ENCODE peak calls at places on chromosomes 3 and 15, in seven cellular contexts. N, J, A, M, O, E and X are unnamed samples.

GRCh38 chr3:13537926-13538325 is 11.0 kb upstream of the FBLN2 start:
- DNase-seq in A (peak; percentile 72), O (no peak), E (peak; percentile 52), J (no peak), N (no peak), M (no peak), X (peak; percentile 39)

GRCh38 chr15:81914734-81915234 is 131.0 kb downstream of the MEX3B start:
- DNase-seq in O (no peak), N (no peak), J (no peak), A (no peak), E (no peak), M (no peak), X (no peak)

GRCh38 chr3:123188058-123188457 is 13.7 kb upstream of the SEC22A start:
- DNase-seq in J (no peak), A (no peak), E (no peak), N (no peak), M (no peak), O (no peak), X (no peak)

GRCh38 chr3:107798381-107798780 is 275.6 kb downstream of the BBX start:
- DNase-seq in O (no peak), E (no peak), A (no peak), M (no peak), N (no peak), J (no peak), X (no peak)

GRCh38 chr3:122996038-122996580 is 31.5 kb downstream of the SEMA5B start:
- DNase-seq in E (no peak), N (no peak), O (no peak), M (no peak), A (no peak), J (no peak), X (no peak)

GRCh38 chr3:18112976-18113766 is 312.0 kb downstream of the SATB1 start:
- DNase-seq in N (no peak), M (no peak), E (no peak), O (no peak), A (no peak), J (no peak), X (no peak)

GRCh38 chr3:142105991-142106390 is 43.4 kb downstream of the TFDP2 start:
- DNase-seq in N (no peak), O (no peak), E (no peak), J (no peak), M (no peak), A (no peak), X (no peak)

GRCh38 chr3:47098910-47099309 is 65.0 kb downstream of the SETD2 start:
- DNase-seq in A (no peak), J (no peak), N (no peak), E (no peak), O (no peak), M (no peak), X (no peak)

GRCh38 chr3:171162986-171163723 is 136.6 kb upstream of the SLC2A2 start:
- DNase-seq in J (no peak), E (no peak), O (peak; percentile 9), A (no peak), M (no peak), N (no peak), X (no peak)

GRCh38 chr3:42654331-42655201 is 1.1 kb downstream of the ZBTB47 start:
- DNase-seq in J (peak; percentile 74), A (no peak), M (no peak), O (no peak), E (no peak), N (no peak), X (no peak)

GRCh38 chr3:30676424-30677346 is 70.3 kb downstream of the TGFBR2 start:
- DNase-seq in E (no peak), O (no peak), M (no peak), A (no peak), J (no peak), N (no peak), X (no peak)

GRCh38 chr3:102741105-102741504 is 306.3 kb downstream of the ZPLD1 start:
- DNase-seq in J (no peak), E (no peak), M (no peak), O (no peak), A (no peak), N (no peak), X (no peak)

DNA sequence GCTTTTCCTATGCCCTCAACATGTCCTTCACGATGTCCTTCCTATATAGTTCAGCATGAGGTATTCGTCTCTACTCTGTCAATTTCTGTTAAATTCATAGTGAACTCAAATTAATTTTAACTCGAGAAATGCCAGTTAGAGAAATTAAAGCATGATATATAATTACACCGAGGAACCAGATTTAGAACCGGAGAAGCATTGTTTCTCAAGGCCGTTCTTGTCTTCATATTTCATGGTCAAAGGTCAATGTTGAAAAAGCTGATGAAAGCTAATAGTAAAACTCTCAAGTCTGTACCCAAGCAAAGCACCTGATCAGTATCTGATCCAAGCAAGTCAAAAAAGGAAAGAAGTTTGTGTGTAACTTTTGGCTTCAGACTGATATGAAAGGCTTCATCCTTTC is 163.8 kb downstream of the ZBTB20 start:
- DNase-seq in E (no peak), M (no peak), N (no peak), O (no peak), J (no peak), A (no peak), X (no peak)
- H3K27ac ChIP-seq in E (no peak overlapping the region), M (no peak overlapping the region), N (no peak overlapping the region), O (no peak overlapping the region), J (no peak overlapping the region), A (no peak overlapping the region), X (no peak overlapping the region)

GRCh38 chr3:160754371-160754854 is 1.6 kb upstream of the PPM1L start:
- DNase-seq in J (peak; percentile 37), M (peak; percentile 6), E (no peak), O (peak; percentile 6), N (no peak), A (peak; percentile 5), X (no peak)

GRCh38 chr3:160756907-160757623 is 1.0 kb downstream of the PPM1L start:
- DNase-seq in O (peak; percentile 4), N (no peak), J (peak; percentile 51), M (no peak), E (no peak), A (no peak), X (no peak)

GRCh38 chr3:160757624-160758106 is 1.6 kb downstream of the PPM1L start:
- DNase-seq in N (no peak), E (no peak), J (no peak), A (no peak), M (no peak), O (no peak), X (no peak)

GRCh38 chr3:160754855-160755747 is 930 bp upstream of the PPM1L start:
- DNase-seq in O (peak; percentile 89), N (peak; percentile 89), E (peak; percentile 68), A (peak; percentile 70), J (peak; percentile 95), M (peak; percentile 87), X (peak; percentile 62)

DNA sequence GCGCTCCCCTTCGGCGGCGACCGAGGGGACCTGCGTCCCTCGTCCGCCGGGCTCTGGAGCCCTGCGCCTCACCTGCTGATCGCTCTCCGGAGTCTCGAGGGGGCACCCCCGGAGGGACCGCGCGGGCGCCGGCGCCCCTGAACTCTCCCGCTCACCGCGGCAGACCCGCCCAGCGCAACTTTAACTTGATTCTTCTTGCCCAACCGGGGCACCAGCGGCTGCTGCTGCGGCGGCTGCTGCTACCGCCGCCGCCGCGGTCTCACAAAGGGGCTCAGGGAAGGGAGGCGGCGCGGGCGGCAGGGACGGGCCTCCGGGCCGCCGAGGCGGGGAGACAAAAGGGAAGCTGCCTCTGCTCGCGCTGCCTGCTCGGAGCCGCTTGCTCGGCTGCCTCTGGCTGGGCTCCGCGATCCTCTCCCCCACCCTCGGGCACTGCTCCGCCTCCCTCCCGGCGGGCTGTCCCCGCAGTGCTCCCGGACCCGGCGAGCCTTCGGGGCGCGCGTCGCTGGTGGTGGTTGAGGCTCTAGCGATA is at the start of gene PPM1L:
- DNase-seq in E (no peak), A (peak; percentile 15), M (peak; percentile 49), O (peak; percentile 64), J (peak; percentile 72), N (no peak), X (no peak)
- H3K27ac ChIP-seq in E (peak within 1 kb of the TSS; percentile 93), A (peak within 1 kb of the TSS; percentile 88), M (peak within 1 kb of the TSS; percentile 67), O (peak within 1 kb of the TSS; percentile 66), J (peak within 1 kb of the TSS; percentile 96), N (peak within 1 kb of the TSS; percentile 91), X (peak within 1 kb of the TSS; percentile 71)

GRCh38 chr3:12454808-12455121 is 29.5 kb upstream of the TSEN2 start:
- DNase-seq in M (no peak), J (no peak), E (no peak), O (no peak), N (no peak), A (no peak), X (no peak)

GRCh38 chr3:12451960-12452359 is 32.3 kb upstream of the TSEN2 start:
- DNase-seq in O (no peak), E (no peak), J (no peak), M (no peak), A (no peak), N (no peak), X (no peak)

GRCh38 chr3:12455740-12456139 is 28.5 kb upstream of the TSEN2 start:
- DNase-seq in M (no peak), N (no peak), E (no peak), A (no peak), O (no peak), J (no peak), X (no peak)

GRCh38 chr3:12452361-12453330 is 31.6 kb upstream of the TSEN2 start:
- DNase-seq in J (no peak), N (no peak), A (no peak), E (no peak), M (no peak), O (no peak), X (no peak)

DNA sequence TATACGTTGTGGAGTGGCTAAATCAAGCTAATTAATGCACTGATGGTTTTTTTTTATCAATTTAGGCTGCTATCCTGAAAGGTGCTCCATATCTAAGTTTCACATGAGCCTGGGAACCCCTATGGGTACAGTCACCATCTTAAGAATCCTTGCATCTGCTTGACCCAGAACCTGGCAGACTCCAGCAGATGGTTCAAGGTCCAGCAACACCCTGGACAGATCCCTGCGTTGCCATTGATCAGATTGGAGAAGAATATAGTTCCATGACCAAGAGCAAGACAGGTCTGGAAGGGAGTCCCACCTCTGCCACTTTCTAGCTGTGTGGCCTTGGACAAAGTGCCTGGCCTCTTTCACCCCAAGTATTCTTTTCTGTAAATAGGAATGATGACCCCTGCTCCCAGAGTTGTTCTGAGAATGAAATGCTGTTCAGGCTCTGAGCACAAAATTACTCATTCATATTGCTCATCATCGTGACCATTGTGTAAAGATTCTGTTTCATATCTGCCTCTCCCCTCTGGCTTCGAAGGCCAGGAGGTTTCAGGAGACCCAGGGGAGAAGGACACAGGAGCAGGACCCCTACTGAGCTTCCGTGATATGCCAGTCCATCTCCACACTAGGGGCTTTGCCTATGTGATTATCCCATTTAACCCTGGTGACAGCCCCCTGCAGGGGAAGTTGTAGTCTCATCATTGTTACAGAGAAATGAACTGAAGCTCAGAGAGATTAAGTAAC is 30.0 kb upstream of the TSEN2 start:
- DNase-seq in E (no peak), A (no peak), M (no peak), J (no peak), N (no peak), O (no peak), X (no peak)
- H3K27ac ChIP-seq in E (no peak overlapping the region), A (peak overlapping the region; percentile 54), M (no peak overlapping the region), J (no peak overlapping the region), N (no peak overlapping the region), O (no peak overlapping the region), X (peak overlapping the region; percentile 18)

DNA sequence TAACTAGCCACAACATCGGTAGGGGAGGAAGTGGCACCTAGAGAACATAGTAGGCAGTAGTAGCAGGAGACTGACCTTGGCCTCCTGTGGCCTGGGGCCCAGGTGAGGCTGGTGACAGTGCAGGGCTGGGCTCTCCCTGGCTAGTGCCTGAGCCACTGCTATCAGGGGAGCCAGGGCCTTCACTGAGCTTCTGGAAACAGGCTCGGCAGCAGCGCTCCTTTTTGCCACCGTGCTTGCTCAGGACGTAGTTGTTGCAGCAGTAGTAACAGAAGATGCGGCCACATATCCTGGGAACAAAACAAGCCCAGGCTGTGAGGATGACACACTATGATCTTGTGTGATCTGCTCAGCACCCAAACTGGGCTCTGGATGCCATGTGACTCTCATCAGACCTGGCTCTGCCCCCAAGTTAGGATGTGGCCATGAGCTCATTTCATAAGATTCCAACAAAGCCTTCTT is 15.1 kb downstream of the CXCR6 start:
- DNase-seq in M (no peak), N (no peak), J (no peak), E (no peak), O (no peak), A (no peak), X (no peak)
- H3K27ac ChIP-seq in M (no peak overlapping the region), N (no peak overlapping the region), J (peak overlapping the region; percentile 44), E (no peak overlapping the region), O (no peak overlapping the region), A (no peak overlapping the region), X (no peak overlapping the region)